ENCODE peak calls at places on chromosomes 7 and 10, in nine cellular contexts. U is IMR-90; W is cardiac muscle cell; I is colonic mucosa; E is upper lobe of right lung; C is fibroblast of lung; K is heart right ventricle; O is stimulated activated CD4-positive, alpha-beta T cell treated with anti-CD3 and anti-CD28 coated beads, TNF-alpha, amount 100 ng/mL, for 4 hours; A is left cardiac atrium. F is an unnamed sample.

GRCh38 chr7:139526578-139527544 is 3.4 kb downstream of the CLEC2L start:
- DNase-seq in A (no peak), C (peak; percentile 96), K (no peak), W (no peak), E (no peak), I (no peak), O (no peak), U (peak; percentile 98), F (no peak)

GRCh38 chr7:37732253-37732652 is 48.7 kb downstream of the GPR141 start:
- DNase-seq in K (peak; percentile 32), C (no peak), I (peak; percentile 24), E (no peak), A (no peak), U (no peak), O (no peak), W (peak; percentile 75), F (peak; percentile 70)

GRCh38 chr10:86964847-86965190 is 3.5 kb upstream of the ADIRF start:
- DNase-seq in U (no peak), I (no peak), W (no peak), A (no peak), K (no peak), C (no peak), E (no peak), O (no peak), F (no peak)

GRCh38 chr7:48090095-48090805 is 1.2 kb downstream of the UPP1 start:
- DNase-seq in W (peak; percentile 39), E (peak; percentile 82), I (peak; percentile 46), O (no peak), K (peak; percentile 48), C (peak; percentile 61), U (peak; percentile 34), A (peak; percentile 70), F (peak; percentile 53)

GRCh38 chr7:30424536-30424935 is 54.0 kb downstream of the NOD1 start:
- DNase-seq in C (no peak), I (no peak), A (no peak), E (no peak), W (no peak), K (no peak), U (no peak), O (no peak), F (no peak)

GRCh38 chr7:22985436-22985835 is 28.5 kb downstream of the HYCC1 start:
- DNase-seq in U (no peak), A (no peak), I (no peak), O (no peak), E (no peak), W (no peak), C (no peak), K (no peak), F (no peak)

GRCh38 chr10:103232772-103233488 is 12.8 kb upstream of the RPEL1 start:
- DNase-seq in I (no peak), O (no peak), A (no peak), C (peak; percentile 82), W (no peak), E (no peak), U (peak; percentile 83), K (no peak), F (no peak)

GRCh38 chr10:52665821-52666220 is 106.8 kb downstream of the MBL2 start:
- DNase-seq in K (no peak), W (no peak), I (no peak), C (no peak), E (no peak), U (no peak), O (no peak), A (no peak), F (no peak)

GRCh38 chr7:92767427-92767826 is 68.9 kb downstream of the CDK6 start:
- DNase-seq in O (no peak), C (peak; percentile 74), I (no peak), A (no peak), W (no peak), E (no peak), K (no peak), U (peak; percentile 53), F (no peak)

GRCh38 chr7:157513162-157513621 is 176.4 kb downstream of the DNAJB6 start:
- DNase-seq in E (peak; percentile 38), O (no peak), I (no peak), C (no peak), W (no peak), U (no peak), K (no peak), A (no peak), F (no peak)

GRCh38 chr7:126803990-126804389 is 448.8 kb downstream of the GRM8 start:
- DNase-seq in W (no peak), K (no peak), A (no peak), U (no peak), O (no peak), I (no peak), E (no peak), C (peak; percentile 32), F (no peak)

GRCh38 chr7:44094365-44094764 is 9.8 kb upstream of the AEBP1 start:
- DNase-seq in O (no peak), I (no peak), W (no peak), K (no peak), C (no peak), U (no peak), E (no peak), A (no peak), F (no peak)

GRCh38 chr10:14659626-14660196 is 115.0 kb downstream of the FAM107B start:
- DNase-seq in A (no peak), E (peak; percentile 69), O (peak; percentile 12), W (no peak), K (no peak), U (no peak), I (no peak), C (no peak), F (no peak)

GRCh38 chr7:92824450-92824849 is 11.9 kb downstream of the CDK6 start:
- DNase-seq in K (no peak), E (no peak), U (no peak), W (no peak), A (no peak), I (no peak), C (no peak), O (no peak), F (no peak)

GRCh38 chr7:148669907-148670306 is 28.8 kb upstream of the CUL1 start:
- DNase-seq in O (no peak), C (no peak), E (no peak), W (no peak), I (no peak), K (no peak), U (peak; percentile 24), A (no peak), F (no peak)

F was measured in iPS-NIHi11.